ENCODE peak calls at places on chromosomes 6 and 20, in eight cellular contexts. One of them, this sample, is unnamed.

GRCh38 chr6:105402090-105402980 is 547 bp downstream of the PREP start:
- DNase-seq in GM13976: peak
- DNase-seq in heart left ventricle: peak
- DNase-seq in AG09319: no peak
- DNase-seq in AG04449: no peak
- DNase-seq in psoas muscle: no peak
- DNase-seq in stomach: peak
- DNase-seq in ovary: peak
- DNase-seq in this sample: no peak

GRCh38 chr6:7215798-7216231 is 97.2 kb downstream of the SSR1 start:
- DNase-seq in AG09319: no peak
- DNase-seq in ovary: no peak
- DNase-seq in AG04449: no peak
- DNase-seq in stomach: no peak
- DNase-seq in heart left ventricle: no peak
- DNase-seq in psoas muscle: no peak
- DNase-seq in GM13976: no peak
- DNase-seq in this sample: no peak

GRCh38 chr6:113903666-113904330 is 46.7 kb downstream of the MARCKS start:
- DNase-seq in ovary: peak
- DNase-seq in AG09319: no peak
- DNase-seq in heart left ventricle: peak
- DNase-seq in AG04449: no peak
- DNase-seq in stomach: peak
- DNase-seq in GM13976: no peak
- DNase-seq in psoas muscle: no peak
- DNase-seq in this sample: no peak

GRCh38 chr20:46709459-46710148 is at the start of gene SLC2A10:
- DNase-seq in GM13976: peak
- DNase-seq in psoas muscle: peak
- DNase-seq in heart left ventricle: peak
- DNase-seq in AG04449: no peak
- DNase-seq in AG09319: no peak
- DNase-seq in stomach: peak
- DNase-seq in ovary: peak
- DNase-seq in this sample: peak

GRCh38 chr6:26173836-26174144 is 86.6 kb downstream of the HFE start:
- DNase-seq in GM13976: no peak
- DNase-seq in ovary: no peak
- DNase-seq in AG04449: no peak
- DNase-seq in heart left ventricle: no peak
- DNase-seq in psoas muscle: no peak
- DNase-seq in stomach: no peak
- DNase-seq in AG09319: no peak
- DNase-seq in this sample: no peak

GRCh38 chr20:12053348-12053747 is 135.7 kb downstream of the BTBD3 start:
- DNase-seq in AG04449: no peak
- DNase-seq in heart left ventricle: no peak
- DNase-seq in GM13976: no peak
- DNase-seq in stomach: no peak
- DNase-seq in AG09319: no peak
- DNase-seq in ovary: no peak
- DNase-seq in psoas muscle: no peak
- DNase-seq in this sample: no peak

GRCh38 chr6:139547082-139547776 is 172.8 kb upstream of the CITED2 start:
- DNase-seq in GM13976: no peak
- DNase-seq in stomach: no peak
- DNase-seq in AG09319: no peak
- DNase-seq in ovary: no peak
- DNase-seq in heart left ventricle: no peak
- DNase-seq in psoas muscle: no peak
- DNase-seq in AG04449: no peak
- DNase-seq in this sample: no peak

GRCh38 chr6:68313911-68314310 is 321.2 kb upstream of the ADGRB3 start:
- DNase-seq in psoas muscle: no peak
- DNase-seq in AG09319: no peak
- DNase-seq in heart left ventricle: no peak
- DNase-seq in GM13976: no peak
- DNase-seq in ovary: no peak
- DNase-seq in stomach: no peak
- DNase-seq in AG04449: no peak
- DNase-seq in this sample: no peak

GRCh38 chr20:40692240-40693011 is 3.4 kb upstream of the MAFB start:
- DNase-seq in GM13976: no peak
- DNase-seq in AG04449: no peak
- DNase-seq in AG09319: no peak
- DNase-seq in psoas muscle: no peak
- DNase-seq in stomach: no peak
- DNase-seq in heart left ventricle: no peak
- DNase-seq in ovary: no peak
- DNase-seq in this sample: no peak

GRCh38 chr6:91082311-91082803 is 495.5 kb upstream of the MAP3K7 start:
- DNase-seq in ovary: peak
- DNase-seq in AG09319: no peak
- DNase-seq in stomach: no peak
- DNase-seq in psoas muscle: no peak
- DNase-seq in heart left ventricle: no peak
- DNase-seq in AG04449: peak
- DNase-seq in GM13976: no peak
- DNase-seq in this sample: no peak

GRCh38 chr6:139369568-139370046 is 4.8 kb downstream of the CITED2 start:
- DNase-seq in AG09319: peak
- DNase-seq in psoas muscle: no peak
- DNase-seq in GM13976: peak
- DNase-seq in ovary: no peak
- DNase-seq in stomach: no peak
- DNase-seq in heart left ventricle: no peak
- DNase-seq in AG04449: no peak
- DNase-seq in this sample: no peak

GRCh38 chr20:62622877-62623487 is 19.3 kb upstream of the SLCO4A1 start:
- DNase-seq in psoas muscle: no peak
- DNase-seq in ovary: peak
- DNase-seq in AG04449: no peak
- DNase-seq in heart left ventricle: no peak
- DNase-seq in GM13976: no peak
- DNase-seq in stomach: no peak
- DNase-seq in AG09319: no peak
- DNase-seq in this sample: no peak

GRCh38 chr6:70413829-70414494 is 654 bp downstream of the FAM135A start:
- DNase-seq in psoas muscle: no peak
- DNase-seq in ovary: no peak
- DNase-seq in AG09319: no peak
- DNase-seq in stomach: no peak
- DNase-seq in GM13976: no peak
- DNase-seq in heart left ventricle: peak
- DNase-seq in AG04449: no peak
- DNase-seq in this sample: no peak

GRCh38 chr6:127192911-127193503 is 73.7 kb upstream of the RNF146 start:
- DNase-seq in ovary: no peak
- DNase-seq in psoas muscle: no peak
- DNase-seq in heart left ventricle: no peak
- DNase-seq in AG09319: peak
- DNase-seq in GM13976: no peak
- DNase-seq in stomach: no peak
- DNase-seq in AG04449: no peak
- DNase-seq in this sample: no peak

GRCh38 chr6:110534731-110535164 is 58.3 kb upstream of the SLC22A16 start:
- DNase-seq in heart left ventricle: no peak
- DNase-seq in AG09319: no peak
- DNase-seq in AG04449: no peak
- DNase-seq in GM13976: no peak
- DNase-seq in psoas muscle: no peak
- DNase-seq in ovary: no peak
- DNase-seq in stomach: no peak
- DNase-seq in this sample: no peak

GRCh38 chr20:21517566-21518277 is 3.9 kb upstream of the NKX2-2 start:
- DNase-seq in ovary: no peak
- DNase-seq in AG09319: no peak
- DNase-seq in AG04449: no peak
- DNase-seq in GM13976: peak
- DNase-seq in psoas muscle: no peak
- DNase-seq in stomach: no peak
- DNase-seq in heart left ventricle: no peak
- DNase-seq in this sample: no peak

GRCh38 chr6:66568271-66568670 is 861.2 kb upstream of the EYS start:
- DNase-seq in heart left ventricle: no peak
- DNase-seq in psoas muscle: no peak
- DNase-seq in stomach: no peak
- DNase-seq in AG04449: no peak
- DNase-seq in AG09319: no peak
- DNase-seq in GM13976: no peak
- DNase-seq in ovary: no peak
- DNase-seq in this sample: no peak

GRCh38 chr6:2496291-2496690 is 250.9 kb upstream of the GMDS start:
- DNase-seq in AG09319: no peak
- DNase-seq in stomach: no peak
- DNase-seq in AG04449: no peak
- DNase-seq in heart left ventricle: no peak
- DNase-seq in ovary: no peak
- DNase-seq in GM13976: no peak
- DNase-seq in psoas muscle: no peak
- DNase-seq in this sample: no peak

DNA sequence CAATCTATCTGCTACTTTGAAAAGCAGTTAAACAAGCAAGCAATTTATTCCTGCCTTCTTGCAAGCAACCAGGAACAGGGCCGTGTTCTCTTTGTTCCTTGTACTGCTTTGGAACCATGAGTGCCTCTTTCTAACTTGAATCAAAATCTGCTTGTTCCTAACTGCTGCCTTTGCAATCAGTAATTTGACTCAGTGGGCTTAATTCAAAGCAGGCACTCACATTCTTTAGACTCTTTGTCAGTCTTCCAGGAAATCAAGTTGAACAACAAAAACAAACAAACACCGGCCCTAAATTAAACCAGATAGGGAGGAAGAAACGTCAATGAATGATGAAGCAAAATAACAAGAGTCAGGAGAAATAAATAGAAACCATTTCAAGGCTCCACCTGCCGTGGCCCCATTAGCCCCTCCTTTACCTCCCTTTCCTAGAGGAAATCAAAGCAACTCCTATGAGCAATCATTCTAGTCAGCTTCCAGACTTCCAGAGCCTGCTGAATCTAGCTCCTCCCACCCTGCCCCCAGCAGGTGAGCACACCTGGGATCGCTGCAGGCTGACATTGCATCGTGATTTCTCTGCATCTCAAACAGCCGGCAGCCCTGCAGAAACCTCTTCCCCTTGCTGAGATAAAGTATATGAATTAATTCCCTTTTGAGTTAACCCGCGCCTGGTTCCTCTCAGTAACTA is 582.2 kb upstream of the FLRT3 start:
- DNase-seq in stomach: peak
- DNase-seq in psoas muscle: no peak
- DNase-seq in GM13976: no peak
- DNase-seq in AG09319: peak
- DNase-seq in AG04449: no peak
- DNase-seq in ovary: no peak
- DNase-seq in heart left ventricle: no peak
- DNase-seq in this sample: no peak
- TF ChIP-seq CTCF in stomach: no peak
- TF ChIP-seq CTCF in psoas muscle: no peak
- TF ChIP-seq CTCF in GM13976: no peak
- TF ChIP-seq CTCF in AG09319: no peak
- TF ChIP-seq CTCF in AG04449: no peak
- TF ChIP-seq CTCF in ovary: no peak
- TF ChIP-seq CTCF in heart left ventricle: no peak
- TF ChIP-seq CTCF in this sample: no peak

DNA sequence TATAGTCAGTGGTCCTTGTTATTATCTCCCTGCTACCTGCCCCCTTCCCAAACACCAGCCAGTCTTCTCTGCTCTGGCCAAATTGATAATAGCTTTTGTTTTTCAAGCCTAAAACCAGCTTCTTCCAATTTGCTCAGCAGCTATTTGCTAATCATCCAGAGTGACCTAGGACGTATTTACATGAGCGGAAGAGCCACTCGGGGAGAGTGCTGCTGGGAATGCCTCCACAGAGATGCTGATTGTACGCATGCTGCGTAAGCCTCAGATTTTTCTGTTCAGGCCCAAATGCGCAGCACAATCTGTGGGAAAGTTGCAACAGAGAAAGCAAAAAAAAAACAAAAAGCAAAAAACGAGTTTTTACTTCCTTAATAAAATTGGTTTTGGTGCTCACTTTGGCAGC is 24.4 kb upstream of the ID1 start:
- DNase-seq in psoas muscle: no peak
- DNase-seq in heart left ventricle: no peak
- DNase-seq in AG04449: no peak
- DNase-seq in GM13976: no peak
- DNase-seq in stomach: no peak
- DNase-seq in AG09319: no peak
- DNase-seq in ovary: no peak
- DNase-seq in this sample: no peak
- TF ChIP-seq CTCF in psoas muscle: no peak
- TF ChIP-seq CTCF in heart left ventricle: no peak
- TF ChIP-seq CTCF in AG04449: no peak
- TF ChIP-seq CTCF in GM13976: no peak
- TF ChIP-seq CTCF in stomach: no peak
- TF ChIP-seq CTCF in AG09319: no peak
- TF ChIP-seq CTCF in ovary: no peak
- TF ChIP-seq CTCF in this sample: no peak

GRCh38 chr6:16944601-16945000 is 157.2 kb upstream of the STMND1 start:
- DNase-seq in GM13976: no peak
- DNase-seq in ovary: no peak
- DNase-seq in heart left ventricle: no peak
- DNase-seq in psoas muscle: no peak
- DNase-seq in stomach: no peak
- DNase-seq in AG04449: no peak
- DNase-seq in AG09319: no peak
- DNase-seq in this sample: no peak

GRCh38 chr6:16949696-16950095 is 152.2 kb upstream of the STMND1 start:
- DNase-seq in psoas muscle: no peak
- DNase-seq in stomach: no peak
- DNase-seq in AG09319: no peak
- DNase-seq in AG04449: no peak
- DNase-seq in heart left ventricle: no peak
- DNase-seq in ovary: no peak
- DNase-seq in GM13976: no peak
- DNase-seq in this sample: no peak

GRCh38 chr6:16948376-16948775 is 153.5 kb upstream of the STMND1 start:
- DNase-seq in AG04449: no peak
- DNase-seq in psoas muscle: no peak
- DNase-seq in stomach: no peak
- DNase-seq in GM13976: no peak
- DNase-seq in ovary: no peak
- DNase-seq in heart left ventricle: no peak
- DNase-seq in AG09319: no peak
- DNase-seq in this sample: no peak

GRCh38 chr6:16950311-16950710 is 151.5 kb upstream of the STMND1 start:
- DNase-seq in heart left ventricle: no peak
- DNase-seq in GM13976: no peak
- DNase-seq in AG04449: no peak
- DNase-seq in psoas muscle: no peak
- DNase-seq in stomach: no peak
- DNase-seq in ovary: no peak
- DNase-seq in AG09319: no peak
- DNase-seq in this sample: no peak

GRCh38 chr6:16947461-16948159 is 154.2 kb upstream of the STMND1 start:
- DNase-seq in AG09319: peak
- DNase-seq in heart left ventricle: no peak
- DNase-seq in ovary: no peak
- DNase-seq in GM13976: no peak
- DNase-seq in AG04449: peak
- DNase-seq in stomach: no peak
- DNase-seq in psoas muscle: no peak
- DNase-seq in this sample: no peak
- TF ChIP-seq CTCF in AG09319: no peak
- TF ChIP-seq CTCF in heart left ventricle: no peak
- TF ChIP-seq CTCF in ovary: no peak
- TF ChIP-seq CTCF in GM13976: no peak
- TF ChIP-seq CTCF in AG04449: no peak
- TF ChIP-seq CTCF in stomach: no peak
- TF ChIP-seq CTCF in psoas muscle: no peak
- TF ChIP-seq CTCF in this sample: no peak

GRCh38 chr6:65410309-65410708 is 296.7 kb downstream of the EYS start:
- DNase-seq in heart left ventricle: no peak
- DNase-seq in ovary: no peak
- DNase-seq in GM13976: no peak
- DNase-seq in AG09319: no peak
- DNase-seq in psoas muscle: no peak
- DNase-seq in AG04449: no peak
- DNase-seq in stomach: no peak
- DNase-seq in this sample: no peak
- TF ChIP-seq CTCF in heart left ventricle: no peak
- TF ChIP-seq CTCF in ovary: no peak
- TF ChIP-seq CTCF in GM13976: no peak
- TF ChIP-seq CTCF in AG09319: no peak
- TF ChIP-seq CTCF in psoas muscle: no peak
- TF ChIP-seq CTCF in AG04449: no peak
- TF ChIP-seq CTCF in stomach: no peak
- TF ChIP-seq CTCF in this sample: no peak